ENCODE peak calls at places on chromosomes 2 and 18, in five cellular contexts. V, F, J, W and C are unnamed samples.

GRCh38 chr2:232926448-232927040 is 56.5 kb downstream of the SNORC start:
- DNase-seq in J (no peak), W (no peak), V (no peak), F (no peak), C (no peak)

GRCh38 chr2:30216157-30216556 is 15.2 kb upstream of the LBH start:
- DNase-seq in V (no peak), J (no peak), W (no peak), F (no peak), C (no peak)

GRCh38 chr2:120598416-120598815 is 137.3 kb upstream of the GLI2 start:
- DNase-seq in W (no peak), J (no peak), F (no peak), V (no peak), C (no peak)

GRCh38 chr2:183349046-183349445 is 224.8 kb downstream of the NUP35 start:
- DNase-seq in F (no peak), V (no peak), J (no peak), W (no peak), C (no peak)

GRCh38 chr2:137644689-137645088 is 319.6 kb upstream of the HNMT start:
- DNase-seq in V (no peak), W (no peak), J (no peak), F (no peak), C (no peak)

GRCh38 chr2:101617188-101617587 is 80.3 kb upstream of the MAP4K4 start:
- DNase-seq in F (no peak), J (peak; percentile 92), W (no peak), V (peak; percentile 64), C (no peak)

GRCh38 chr2:86704482-86704971 is 15.6 kb upstream of the RMND5A start:
- DNase-seq in W (no peak), F (peak; percentile 49), V (peak; percentile 42), J (peak; percentile 81), C (peak; percentile 79)

GRCh38 chr2:113180131-113180946 is 6.6 kb downstream of the PSD4 start:
- DNase-seq in V (no peak), J (no peak), F (no peak), W (no peak), C (no peak)

GRCh38 chr2:19646987-19647386 is 254.8 kb downstream of the TTC32 start:
- DNase-seq in F (no peak), V (no peak), W (no peak), J (no peak), C (no peak)

GRCh38 chr2:212554233-212554632 is 15.6 kb upstream of the ERBB4 start:
- DNase-seq in W (no peak), J (no peak), F (no peak), V (no peak), C (no peak)

GRCh38 chr2:97871096-97871780 is 124.5 kb downstream of the TMEM131 start:
- DNase-seq in V (peak; percentile 10), J (peak; percentile 43), W (no peak), F (no peak), C (no peak)

GRCh38 chr18:45208164-45208563 is 407.1 kb upstream of the SLC14A2 start:
- DNase-seq in V (no peak), F (no peak), J (no peak), W (no peak), C (no peak)

GRCh38 chr2:63814114-63814513 is 27.6 kb upstream of the UGP2 start:
- DNase-seq in W (no peak), F (no peak), J (no peak), V (no peak), C (no peak)

GRCh38 chr2:71630110-71630967 is 177.0 kb downstream of the DYSF start:
- DNase-seq in J (no peak), W (no peak), V (no peak), F (no peak), C (no peak)

GRCh38 chr2:85723707-85724360 is 29.7 kb downstream of the GNLY start:
- DNase-seq in V (no peak), J (peak; percentile 58), W (no peak), F (no peak), C (no peak)

GRCh38 chr2:199738723-199739412 is 112.1 kb downstream of the FTCDNL1 start:
- DNase-seq in V (peak; percentile 37), W (no peak), F (no peak), J (peak; percentile 60), C (peak; percentile 42)

GRCh38 chr18:13243363-13243762 is 24.8 kb downstream of the LDLRAD4 start:
- DNase-seq in J (no peak), F (no peak), W (no peak), V (no peak), C (no peak)

GRCh38 chr2:108988076-108988795 is 784 bp downstream of the EDAR start:
- DNase-seq in W (no peak), F (no peak), J (no peak), V (no peak), C (no peak)

GRCh38 chr2:215107229-215108056 is 31.0 kb downstream of the ABCA12 start:
- DNase-seq in F (no peak), W (no peak), J (no peak), V (no peak), C (no peak)

GRCh38 chr2:51103205-51103604 is 71.3 kb upstream of the NRXN1 start:
- DNase-seq in J (peak; percentile 52), V (peak; percentile 24), W (no peak), F (no peak), C (no peak)

GRCh38 chr2:182763311-182763912 is 47.4 kb downstream of the DNAJC10 start:
- DNase-seq in J (peak; percentile 74), W (no peak), V (no peak), F (peak; percentile 43), C (no peak)

GRCh38 chr2:80326214-80326613 is 21.7 kb upstream of the LRRTM1 start:
- DNase-seq in V (no peak), F (no peak), J (peak; percentile 40), W (no peak), C (peak; percentile 4)

GRCh38 chr2:57218206-57218605 is 828.4 kb upstream of the VRK2 start:
- DNase-seq in V (no peak), W (no peak), J (no peak), F (no peak), C (no peak)

GRCh38 chr2:9484533-9484932 is 10.2 kb downstream of the IAH1 start:
- DNase-seq in F (no peak), V (peak; percentile 55), J (no peak), W (no peak), C (no peak)

GRCh38 chr18:25786778-25787177 is 303.6 kb downstream of the SS18 start:
- DNase-seq in V (peak; percentile 29), F (peak; percentile 35), J (peak; percentile 73), W (no peak), C (peak; percentile 19)

GRCh38 chr2:37985333-37985732 is 60.2 kb downstream of the RMDN2 start:
- DNase-seq in W (no peak), F (no peak), J (peak; percentile 89), V (no peak), C (no peak)

GRCh38 chr2:174654429-174654941 is 56.9 kb upstream of the WIPF1 start:
- DNase-seq in F (no peak), W (no peak), J (peak; percentile 46), V (no peak), C (no peak)

GRCh38 chr18:48622911-48623431 is 84.1 kb downstream of the CTIF start:
- DNase-seq in J (peak; percentile 42), W (no peak), F (no peak), V (no peak), C (no peak)

GRCh38 chr2:134640494-134640893 is 78.3 kb downstream of the TMEM163 start:
- DNase-seq in V (no peak), F (no peak), W (no peak), J (no peak), C (no peak)

GRCh38 chr2:134231965-134232340 is 21.9 kb upstream of the MGAT5 start:
- DNase-seq in F (no peak), W (no peak), V (no peak), J (peak; percentile 59), C (peak; percentile 49)

GRCh38 chr2:20205915-20206524 is 18.9 kb downstream of the SDC1 start:
- DNase-seq in F (no peak), W (no peak), J (no peak), V (no peak), C (no peak)

GRCh38 chr2:237280235-237280634 is 133.7 kb downstream of the COL6A3 start:
- DNase-seq in V (peak; percentile 97), J (peak; percentile 97), W (no peak), F (no peak), C (no peak)

GRCh38 chr2:224885836-224886547 is 156.3 kb downstream of the DOCK10 start:
- DNase-seq in V (no peak), W (no peak), F (no peak), J (peak; percentile 88), C (no peak)

GRCh38 chr2:70011335-70011734 is 49.9 kb upstream of the ASPRV1 start:
- DNase-seq in V (no peak), F (no peak), J (no peak), W (no peak), C (no peak)

GRCh38 chr2:68278169-68278568 is 25.8 kb upstream of the PPP3R1 start:
- DNase-seq in W (no peak), V (no peak), F (no peak), J (no peak), C (no peak)

GRCh38 chr2:140650825-140651224 is 1480.0 kb downstream of the LRP1B start:
- DNase-seq in V (no peak), F (no peak), W (no peak), J (peak; percentile 46), C (no peak)

GRCh38 chr2:105919826-105920225 is 175.1 kb downstream of the NCK2 start:
- DNase-seq in F (no peak), J (peak; percentile 89), W (peak; percentile 39), V (peak; percentile 6), C (no peak)
- TF ChIP-seq CTCF in F (no peak), J (peak; percentile 77), W (peak; percentile 61), V (peak; percentile 53), C (peak; percentile 68)

DNA sequence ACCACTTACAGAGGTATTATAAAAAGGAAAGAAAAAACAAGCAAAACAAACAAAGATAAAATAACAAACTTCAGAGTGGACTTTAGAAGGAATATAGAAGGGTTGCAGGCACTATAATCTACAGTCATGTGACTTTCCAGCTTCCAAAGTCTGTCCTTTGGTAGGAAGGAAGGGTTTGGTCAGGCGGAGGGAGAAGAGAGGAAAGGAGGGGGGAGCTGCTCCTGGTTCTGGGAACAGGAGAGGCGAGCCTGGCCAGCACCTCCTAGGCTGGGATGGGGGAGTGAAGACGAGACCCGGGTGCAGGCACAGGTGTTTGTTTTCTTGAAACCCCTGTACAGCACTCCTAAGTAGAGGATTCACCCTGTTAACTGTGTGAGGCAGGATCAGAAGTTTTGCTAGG is 53.8 kb upstream of the GATA6 start:
- DNase-seq in W (no peak), J (no peak), V (no peak), F (no peak), C (no peak)
- H3K4me3 ChIP-seq in W (no peak overlapping the region), J (no peak overlapping the region), V (no peak overlapping the region), F (no peak overlapping the region), C (no peak overlapping the region)

GRCh38 chr2:157782057-157782845 is 93.9 kb downstream of the ACVR1 start:
- DNase-seq in J (peak; percentile 55), F (no peak), V (no peak), W (no peak), C (no peak)
- TF ChIP-seq CTCF in J (peak; percentile 64), F (no peak), V (peak; percentile 56), W (no peak), C (peak; percentile 53)

DNA sequence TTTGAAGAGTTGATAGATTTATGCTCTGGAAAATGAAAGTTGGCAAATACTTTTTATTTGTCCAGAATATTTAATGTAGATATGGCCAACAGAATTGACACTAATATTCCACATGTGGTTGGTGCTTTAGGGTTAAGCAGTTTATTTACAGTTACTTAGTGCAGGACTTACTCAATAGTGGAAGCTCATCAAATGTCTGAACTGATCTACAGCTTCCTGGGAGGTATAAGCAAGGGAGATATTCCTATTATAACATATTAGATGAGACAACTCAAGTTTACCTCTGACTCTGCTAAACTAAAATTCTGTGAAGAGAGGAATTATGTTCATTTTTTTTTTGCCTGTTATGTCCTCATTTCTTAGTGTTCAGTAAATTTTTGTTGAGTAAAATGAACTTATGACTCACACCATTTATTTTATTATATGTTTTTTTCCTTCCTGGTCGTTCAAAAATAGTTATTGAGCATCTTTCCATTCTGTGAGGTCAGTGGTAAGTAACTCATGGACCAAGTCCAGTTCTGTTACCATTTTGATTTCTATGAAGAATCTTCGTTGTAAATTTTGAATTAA is 13.6 kb downstream of the ABI2 start:
- DNase-seq in F (no peak), J (peak; percentile 35), V (no peak), W (no peak), C (no peak)
- H3K4me3 ChIP-seq in F (no peak overlapping the region), J (no peak overlapping the region), V (no peak overlapping the region), W (no peak overlapping the region), C (no peak overlapping the region)